ENCODE peak calls at places on chromosomes 13 and 19, in four cellular contexts. S, B, H and N are unnamed samples.

GRCh38 chr13:23670793-23671192 is 100.6 kb downstream of the TNFRSF19 start:
- DNase-seq in B (no peak), H (no peak), S (no peak), N (no peak)

GRCh38 chr19:7348587-7349230 is at the start of gene ARHGEF18:
- DNase-seq in H (no peak), S (peak; percentile 35), B (peak; percentile 55), N (no peak)

GRCh38 chr19:53112286-53112685 is 9.1 kb upstream of the ZNF160 start:
- DNase-seq in H (no peak), B (no peak), S (no peak), N (no peak)

GRCh38 chr19:30304540-30304939 is 67.6 kb upstream of the ZNF536 start:
- DNase-seq in B (no peak), S (no peak), H (no peak), N (no peak)

GRCh38 chr13:93066187-93066586 is 160.4 kb upstream of the GPC6 start:
- DNase-seq in S (no peak), B (no peak), H (no peak), N (no peak)

GRCh38 chr19:43780706-43781525 is at the start of gene KCNN4:
- DNase-seq in B (no peak), H (no peak), S (no peak), N (no peak)

GRCh38 chr13:44132710-44133109 is 240.9 kb upstream of the SERP2 start:
- DNase-seq in H (peak; percentile 58), S (peak; percentile 80), B (peak; percentile 79), N (no peak)

GRCh38 chr13:94546071-94546839 is 49.7 kb downstream of the TGDS start:
- DNase-seq in B (no peak), H (no peak), S (no peak), N (no peak)

GRCh38 chr19:29255912-29256311 is 43.0 kb upstream of the UQCRFS1 start:
- DNase-seq in B (no peak), S (no peak), H (no peak), N (no peak)

DNA sequence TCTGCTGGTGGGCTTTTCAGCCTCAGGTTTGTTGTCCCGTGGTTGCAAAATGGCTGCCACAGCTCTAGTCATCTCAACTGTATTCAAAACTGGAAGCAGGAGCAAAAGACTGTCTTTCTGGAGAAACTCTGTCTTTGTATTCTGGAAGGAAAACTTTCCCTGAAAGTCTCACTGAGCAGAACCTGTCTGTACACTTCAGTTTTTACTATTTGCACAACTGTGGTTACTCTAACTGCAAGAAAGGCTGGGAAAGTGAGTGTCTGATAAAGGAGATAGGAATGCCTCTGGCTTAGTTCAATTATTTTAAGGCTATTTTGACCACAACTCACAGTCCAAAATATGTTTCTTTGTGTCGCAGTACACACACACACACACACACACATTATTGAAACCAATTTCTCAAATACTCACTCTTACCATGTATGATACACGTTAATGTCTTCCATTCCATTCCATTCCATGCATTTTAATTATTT is 49.7 kb upstream of the EHD2 start:
- DNase-seq in S (no peak), B (no peak), H (no peak), N (no peak)
- H3K4me1 ChIP-seq in S (peaks cover 21% of the 10 kb centered on the region), B (peaks cover 23% of the 10 kb centered on the region), H (peaks cover 6% of the 10 kb centered on the region), N (peaks cover 26% of the 10 kb centered on the region)

DNA sequence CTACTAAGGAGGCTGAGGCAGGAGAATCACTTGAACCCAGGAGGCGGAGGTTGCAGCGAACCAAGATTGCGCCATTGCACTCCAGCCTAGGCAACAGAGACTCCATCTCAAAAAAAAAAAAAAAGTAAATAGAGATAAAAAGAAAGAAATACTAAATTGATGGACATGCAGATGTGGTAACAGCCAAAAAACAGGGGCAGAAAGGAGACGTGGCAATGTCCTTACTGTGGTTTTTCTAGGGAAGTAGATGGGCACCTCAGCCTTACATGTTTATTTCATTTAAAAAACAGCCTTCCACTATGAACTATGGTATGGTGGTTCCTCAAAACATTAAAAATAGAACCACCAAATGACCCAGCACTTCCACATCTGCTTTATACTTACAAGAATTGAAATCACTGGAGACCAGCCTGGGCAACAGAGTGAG is 6.5 kb upstream of the EIF3G start:
- DNase-seq in S (no peak), B (no peak), H (no peak), N (no peak)
- H3K4me1 ChIP-seq in S (peaks cover 8% of the 10 kb centered on the region), B (no peaks in the 10 kb centered on the region), H (no peaks in the 10 kb centered on the region), N (no peaks in the 10 kb centered on the region)

GRCh38 chr19:15251010-15251748 is 18.9 kb upstream of the EPHX3 start:
- DNase-seq in H (no peak), S (peak; percentile 61), B (no peak), N (no peak)

GRCh38 chr19:15253513-15253912 is 21.3 kb upstream of the EPHX3 start:
- DNase-seq in B (no peak), S (no peak), H (no peak), N (no peak)

GRCh38 chr19:15251749-15252397 is 19.6 kb upstream of the EPHX3 start:
- DNase-seq in B (peak; percentile 74), S (peak; percentile 90), H (peak; percentile 53), N (peak; percentile 78)

GRCh38 chr19:15253076-15253475 is 20.8 kb upstream of the EPHX3 start:
- DNase-seq in B (no peak), S (no peak), H (no peak), N (no peak)

DNA sequence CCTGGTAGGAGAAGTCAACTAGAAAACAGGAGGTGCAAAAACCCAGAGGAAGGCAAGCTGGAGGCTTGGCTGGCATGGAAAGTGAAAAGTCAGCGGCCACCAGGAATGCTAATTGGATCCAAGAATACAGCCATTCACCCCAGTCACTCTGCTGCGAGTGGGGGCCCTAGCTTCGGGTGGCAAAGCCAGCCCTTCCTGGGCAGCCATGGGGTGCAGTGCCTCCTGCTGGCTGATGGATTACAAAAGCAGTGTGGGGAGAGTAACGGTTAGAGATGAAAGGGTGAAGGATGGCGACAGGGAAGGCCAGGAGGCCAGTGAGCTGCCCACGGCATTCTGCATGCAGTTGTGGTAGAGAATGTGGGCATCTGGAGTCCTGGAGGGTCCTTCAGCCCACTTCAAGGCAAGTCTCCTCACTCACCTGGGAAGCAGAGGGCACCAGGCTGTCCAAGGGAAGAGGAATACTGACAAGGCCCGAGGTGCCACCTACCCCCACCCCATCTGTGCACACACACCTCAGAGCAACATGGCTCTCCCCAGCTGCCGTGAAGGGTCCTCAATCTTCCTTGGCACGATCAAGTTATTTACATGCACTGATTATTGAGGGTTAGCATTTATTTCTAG is 20.3 kb upstream of the EPHX3 start:
- DNase-seq in H (no peak), B (no peak), S (peak; percentile 52), N (no peak)
- H3K4me1 ChIP-seq in H (no peaks in the 10 kb centered on the region), B (peaks cover 53% of the 10 kb centered on the region), S (peaks cover 66% of the 10 kb centered on the region), N (peaks cover 29% of the 10 kb centered on the region)

DNA sequence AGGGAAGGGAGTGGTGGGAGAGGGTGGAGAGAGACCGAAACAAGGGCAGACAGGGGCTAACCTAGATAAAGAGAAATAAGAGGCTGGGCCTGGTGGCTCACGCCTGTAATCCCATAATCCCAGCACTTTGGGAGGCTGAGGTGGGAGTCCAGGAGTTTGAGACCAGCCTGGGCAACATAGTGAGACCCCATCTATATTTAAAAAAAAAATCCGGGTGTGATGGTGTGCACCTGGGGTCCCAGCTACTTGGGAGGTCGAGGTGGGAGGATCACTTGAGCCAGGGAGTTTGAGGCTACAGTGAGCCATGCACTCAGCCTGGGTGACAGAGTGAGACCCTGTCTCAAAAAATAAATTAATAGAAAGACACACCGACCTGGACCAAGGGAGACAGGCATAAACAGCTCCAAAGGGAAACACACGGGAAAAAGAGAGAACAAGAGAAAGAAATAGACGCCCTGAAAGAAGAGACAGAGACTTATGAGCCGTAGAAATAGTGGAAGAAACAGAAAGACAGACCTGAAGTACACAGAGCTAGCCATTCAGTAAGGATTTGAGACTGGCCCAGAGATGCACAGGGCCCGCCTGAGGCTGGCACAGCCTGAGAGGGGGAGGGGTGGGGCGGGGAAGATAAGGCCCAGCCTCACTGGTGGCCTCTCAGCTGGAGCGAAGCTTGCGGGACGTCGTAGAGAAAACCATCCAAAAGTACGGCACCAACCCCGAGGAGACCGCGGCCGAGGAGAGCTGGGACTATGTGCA is 2.2 kb downstream of the CD37 start:
- DNase-seq in H (no peak), S (no peak), B (no peak), N (no peak)
- H3K4me1 ChIP-seq in H (no peaks in the 10 kb centered on the region), S (peaks cover 6% of the 10 kb centered on the region), B (peaks cover 30% of the 10 kb centered on the region), N (no peaks in the 10 kb centered on the region)

GRCh38 chr19:40754611-40755247 is 3.7 kb downstream of the SNRPA start:
- DNase-seq in H (no peak), B (peak; percentile 51), S (no peak), N (no peak)

GRCh38 chr19:40750035-40750284 is 317 bp downstream of the ACTMAP start:
- DNase-seq in S (no peak), B (no peak), H (no peak), N (no peak)

GRCh38 chr19:40750285-40751064 is at the start of gene ACTMAP:
- DNase-seq in B (peak; percentile 100), S (peak; percentile 100), H (peak; percentile 100), N (peak; percentile 100)

GRCh38 chr19:40747536-40747935 is 2.7 kb downstream of the ACTMAP start:
- DNase-seq in S (no peak), H (no peak), B (no peak), N (no peak)

GRCh38 chr19:40751065-40751923 is at the start of gene SNRPA:
- DNase-seq in S (peak; percentile 97), B (peak; percentile 98), H (peak; percentile 96), N (peak; percentile 97)
- H3K4me1 ChIP-seq in S (peaks cover 37% of the 10 kb centered on the region), B (peaks cover 55% of the 10 kb centered on the region), H (peaks cover 7% of the 10 kb centered on the region), N (peaks cover 9% of the 10 kb centered on the region)

GRCh38 chr13:91778123-91778522 is 379.7 kb downstream of the GPC5 start:
- DNase-seq in S (no peak), H (no peak), B (no peak), N (no peak)
- H3K4me1 ChIP-seq in S (no peaks in the 10 kb centered on the region), H (no peaks in the 10 kb centered on the region), B (no peaks in the 10 kb centered on the region), N (no peaks in the 10 kb centered on the region)